ENCODE peak calls at places on chromosomes 12 and 14, in six cellular contexts. One of them, this sample, is unnamed.

GRCh38 chr14:73633517-73634332 is 11.1 kb upstream of the DNAL1 start:
- DNase-seq in upper lobe of right lung: peak
- DNase-seq in SW 1271: peak
- DNase-seq in SW480: peak
- DNase-seq in EL: peak
- DNase-seq in fibroblast of pulmonary artery: peak
- DNase-seq in this sample: no peak

GRCh38 chr12:65275627-65276026 is 2.9 kb upstream of the MSRB3 start:
- DNase-seq in EL: no peak
- DNase-seq in fibroblast of pulmonary artery: no peak
- DNase-seq in SW 1271: no peak
- DNase-seq in SW480: peak
- DNase-seq in upper lobe of right lung: no peak
- DNase-seq in this sample: no peak

GRCh38 chr12:80045594-80045993 is 53.7 kb upstream of the OTOGL start:
- DNase-seq in upper lobe of right lung: no peak
- DNase-seq in SW 1271: no peak
- DNase-seq in EL: peak
- DNase-seq in SW480: no peak
- DNase-seq in fibroblast of pulmonary artery: peak
- DNase-seq in this sample: no peak

GRCh38 chr14:82855912-82856381 is 1322.3 kb upstream of the SEL1L start:
- DNase-seq in SW 1271: no peak
- DNase-seq in EL: no peak
- DNase-seq in upper lobe of right lung: no peak
- DNase-seq in fibroblast of pulmonary artery: peak
- DNase-seq in SW480: peak
- DNase-seq in this sample: no peak

GRCh38 chr12:80373666-80374065 is 70.4 kb upstream of the PTPRQ start:
- DNase-seq in upper lobe of right lung: no peak
- DNase-seq in EL: no peak
- DNase-seq in SW480: no peak
- DNase-seq in SW 1271: no peak
- DNase-seq in fibroblast of pulmonary artery: no peak
- DNase-seq in this sample: no peak

GRCh38 chr12:15720299-15720698 is 68.9 kb downstream of the EPS8 start:
- DNase-seq in upper lobe of right lung: no peak
- DNase-seq in SW 1271: no peak
- DNase-seq in EL: no peak
- DNase-seq in SW480: no peak
- DNase-seq in fibroblast of pulmonary artery: no peak
- DNase-seq in this sample: no peak

GRCh38 chr12:58310368-58310767 is 369.0 kb downstream of the ATP23 start:
- DNase-seq in fibroblast of pulmonary artery: peak
- DNase-seq in SW480: no peak
- DNase-seq in SW 1271: peak
- DNase-seq in EL: peak
- DNase-seq in upper lobe of right lung: no peak
- DNase-seq in this sample: no peak

GRCh38 chr14:71555654-71556559 is 376.3 kb upstream of the RGS6 start:
- DNase-seq in upper lobe of right lung: no peak
- DNase-seq in fibroblast of pulmonary artery: peak
- DNase-seq in SW 1271: peak
- DNase-seq in EL: peak
- DNase-seq in SW480: peak
- DNase-seq in this sample: no peak

GRCh38 chr14:63249112-63249511 is 44.9 kb downstream of the RHOJ start:
- DNase-seq in EL: peak
- DNase-seq in SW 1271: no peak
- DNase-seq in SW480: no peak
- DNase-seq in upper lobe of right lung: no peak
- DNase-seq in fibroblast of pulmonary artery: peak
- DNase-seq in this sample: no peak

GRCh38 chr14:50254248-50254647 is 22.9 kb upstream of the SOS2 start:
- DNase-seq in fibroblast of pulmonary artery: no peak
- DNase-seq in SW480: no peak
- DNase-seq in SW 1271: no peak
- DNase-seq in EL: no peak
- DNase-seq in upper lobe of right lung: no peak
- DNase-seq in this sample: no peak

GRCh38 chr12:107351716-107352115 is 258.4 kb upstream of the CRY1 start:
- DNase-seq in upper lobe of right lung: no peak
- DNase-seq in EL: no peak
- DNase-seq in SW 1271: no peak
- DNase-seq in SW480: no peak
- DNase-seq in fibroblast of pulmonary artery: no peak
- DNase-seq in this sample: no peak

GRCh38 chr12:46965137-46965536 is 114.3 kb upstream of the PCED1B start:
- DNase-seq in upper lobe of right lung: no peak
- DNase-seq in SW480: no peak
- DNase-seq in EL: no peak
- DNase-seq in fibroblast of pulmonary artery: no peak
- DNase-seq in SW 1271: no peak
- DNase-seq in this sample: no peak

GRCh38 chr12:57175428-57176138 is 28.2 kb upstream of the LRP1-AS start:
- DNase-seq in fibroblast of pulmonary artery: peak
- DNase-seq in SW 1271: peak
- DNase-seq in upper lobe of right lung: peak
- DNase-seq in EL: peak
- DNase-seq in SW480: peak
- DNase-seq in this sample: peak

GRCh38 chr12:32486158-32486557 is 86.8 kb downstream of the FGD4 start:
- DNase-seq in upper lobe of right lung: no peak
- DNase-seq in SW 1271: peak
- DNase-seq in fibroblast of pulmonary artery: no peak
- DNase-seq in SW480: no peak
- DNase-seq in EL: no peak
- DNase-seq in this sample: no peak

GRCh38 chr14:100536721-100537700 is 50.2 kb downstream of the BEGAIN start:
- DNase-seq in EL: no peak
- DNase-seq in upper lobe of right lung: peak
- DNase-seq in SW480: no peak
- DNase-seq in fibroblast of pulmonary artery: no peak
- DNase-seq in SW 1271: no peak
- DNase-seq in this sample: peak

GRCh38 chr14:74611672-74612345 is at the start of gene LTBP2:
- DNase-seq in EL: peak
- DNase-seq in upper lobe of right lung: no peak
- DNase-seq in SW480: no peak
- DNase-seq in fibroblast of pulmonary artery: no peak
- DNase-seq in SW 1271: no peak
- DNase-seq in this sample: no peak

GRCh38 chr12:78403681-78404080 is 460.9 kb upstream of the SYT1 start:
- DNase-seq in SW 1271: no peak
- DNase-seq in SW480: no peak
- DNase-seq in upper lobe of right lung: no peak
- DNase-seq in fibroblast of pulmonary artery: peak
- DNase-seq in EL: peak
- DNase-seq in this sample: no peak

GRCh38 chr12:52293926-52294325 is 2.6 kb upstream of the KRT81 start:
- DNase-seq in fibroblast of pulmonary artery: no peak
- DNase-seq in SW 1271: no peak
- DNase-seq in EL: no peak
- DNase-seq in upper lobe of right lung: no peak
- DNase-seq in SW480: no peak
- DNase-seq in this sample: no peak

GRCh38 chr12:115963030-115963480 is 314.4 kb downstream of the MED13L start:
- DNase-seq in SW480: no peak
- DNase-seq in SW 1271: no peak
- DNase-seq in EL: peak
- DNase-seq in fibroblast of pulmonary artery: peak
- DNase-seq in upper lobe of right lung: no peak
- DNase-seq in this sample: no peak

GRCh38 chr12:22981711-22982110 is 356.7 kb downstream of the ETNK1 start:
- DNase-seq in EL: peak
- DNase-seq in upper lobe of right lung: no peak
- DNase-seq in fibroblast of pulmonary artery: peak
- DNase-seq in SW 1271: peak
- DNase-seq in SW480: peak
- DNase-seq in this sample: no peak

GRCh38 chr12:89971880-89972279 is 263.2 kb upstream of the ATP2B1 start:
- DNase-seq in SW 1271: no peak
- DNase-seq in fibroblast of pulmonary artery: peak
- DNase-seq in upper lobe of right lung: no peak
- DNase-seq in EL: no peak
- DNase-seq in SW480: no peak
- DNase-seq in this sample: no peak

GRCh38 chr12:68610435-68611093 is at the start of gene RAP1B:
- DNase-seq in SW 1271: peak
- DNase-seq in upper lobe of right lung: peak
- DNase-seq in fibroblast of pulmonary artery: peak
- DNase-seq in EL: peak
- DNase-seq in SW480: peak
- DNase-seq in this sample: no peak

GRCh38 chr12:98828802-98829600 is 183.9 kb downstream of the APAF1 start:
- DNase-seq in EL: peak
- DNase-seq in upper lobe of right lung: no peak
- DNase-seq in SW 1271: no peak
- DNase-seq in SW480: no peak
- DNase-seq in fibroblast of pulmonary artery: no peak
- DNase-seq in this sample: no peak

GRCh38 chr14:33556382-33557121 is 394.3 kb downstream of the EGLN3 start:
- DNase-seq in fibroblast of pulmonary artery: peak
- DNase-seq in EL: peak
- DNase-seq in SW480: no peak
- DNase-seq in SW 1271: no peak
- DNase-seq in upper lobe of right lung: no peak
- DNase-seq in this sample: no peak

GRCh38 chr14:74932401-74932901 is 9.4 kb upstream of the RPS6KL1 start:
- DNase-seq in SW 1271: no peak
- DNase-seq in EL: no peak
- DNase-seq in fibroblast of pulmonary artery: peak
- DNase-seq in upper lobe of right lung: no peak
- DNase-seq in SW480: no peak
- DNase-seq in this sample: no peak

GRCh38 chr12:13073191-13073590 is 29.0 kb downstream of the FAM234B start:
- DNase-seq in SW 1271: no peak
- DNase-seq in upper lobe of right lung: no peak
- DNase-seq in EL: no peak
- DNase-seq in fibroblast of pulmonary artery: no peak
- DNase-seq in SW480: no peak
- DNase-seq in this sample: no peak

GRCh38 chr14:31154956-31155355 is 52.6 kb downstream of the HECTD1 start:
- DNase-seq in upper lobe of right lung: no peak
- DNase-seq in fibroblast of pulmonary artery: no peak
- DNase-seq in SW 1271: no peak
- DNase-seq in EL: peak
- DNase-seq in SW480: no peak
- DNase-seq in this sample: no peak

GRCh38 chr14:103819503-103820307 is 27.7 kb downstream of the PPP1R13B start:
- DNase-seq in fibroblast of pulmonary artery: peak
- DNase-seq in upper lobe of right lung: peak
- DNase-seq in SW480: peak
- DNase-seq in SW 1271: no peak
- DNase-seq in EL: no peak
- DNase-seq in this sample: no peak

GRCh38 chr12:122875590-122876220 is 20.2 kb downstream of the VPS37B start:
- DNase-seq in SW 1271: no peak
- DNase-seq in EL: no peak
- DNase-seq in upper lobe of right lung: no peak
- DNase-seq in fibroblast of pulmonary artery: no peak
- DNase-seq in SW480: no peak
- DNase-seq in this sample: no peak

GRCh38 chr14:45492876-45493275 is 239.9 kb upstream of the MIS18BP1 start:
- DNase-seq in SW480: no peak
- DNase-seq in fibroblast of pulmonary artery: no peak
- DNase-seq in upper lobe of right lung: no peak
- DNase-seq in EL: no peak
- DNase-seq in SW 1271: no peak
- DNase-seq in this sample: no peak

GRCh38 chr12:51484119-51484518 is 59.5 kb downstream of the SLC4A8 start:
- DNase-seq in upper lobe of right lung: no peak
- DNase-seq in fibroblast of pulmonary artery: no peak
- DNase-seq in SW 1271: no peak
- DNase-seq in EL: no peak
- DNase-seq in SW480: no peak
- DNase-seq in this sample: no peak

GRCh38 chr14:105742531-105742848 is 216.1 kb downstream of the TMEM121 start:
- DNase-seq in SW 1271: no peak
- DNase-seq in fibroblast of pulmonary artery: no peak
- DNase-seq in upper lobe of right lung: no peak
- DNase-seq in EL: no peak
- DNase-seq in SW480: no peak
- DNase-seq in this sample: peak

GRCh38 chr12:68613209-68613904 is 2.7 kb downstream of the RAP1B start:
- DNase-seq in fibroblast of pulmonary artery: no peak
- DNase-seq in EL: no peak
- DNase-seq in upper lobe of right lung: no peak
- DNase-seq in SW480: no peak
- DNase-seq in SW 1271: no peak
- DNase-seq in this sample: no peak

GRCh38 chr12:41537522-41537921 is 349.4 kb downstream of the PDZRN4 start:
- DNase-seq in fibroblast of pulmonary artery: no peak
- DNase-seq in SW 1271: no peak
- DNase-seq in upper lobe of right lung: no peak
- DNase-seq in EL: no peak
- DNase-seq in SW480: no peak
- DNase-seq in this sample: no peak